ENCODE peak calls at places on chromosomes 6 and 20, in six cellular contexts. One of them, this sample, is unnamed.

GRCh38 chr20:3970016-3970415 is 45.3 kb downstream of the RNF24 start:
- DNase-seq in fibroblast of lung: no peak
- DNase-seq in OCI-LY7: no peak
- DNase-seq in esophagus squamous epithelium: no peak
- DNase-seq in left lung: no peak
- DNase-seq in CD8-positive, alpha-beta T cell: no peak
- DNase-seq in this sample: no peak

GRCh38 chr6:134035823-134036296 is 16.6 kb downstream of the SLC2A12 start:
- DNase-seq in esophagus squamous epithelium: no peak
- DNase-seq in CD8-positive, alpha-beta T cell: no peak
- DNase-seq in left lung: no peak
- DNase-seq in OCI-LY7: peak; percentile 61
- DNase-seq in fibroblast of lung: peak; percentile 59
- DNase-seq in this sample: no peak

GRCh38 chr6:162576009-162576408 is 151.6 kb downstream of the PRKN start:
- DNase-seq in esophagus squamous epithelium: no peak
- DNase-seq in OCI-LY7: no peak
- DNase-seq in CD8-positive, alpha-beta T cell: no peak
- DNase-seq in fibroblast of lung: peak; percentile 4
- DNase-seq in left lung: no peak
- DNase-seq in this sample: no peak

GRCh38 chr6:129766959-129767728 is 57.2 kb upstream of the ARHGAP18 start:
- DNase-seq in fibroblast of lung: peak; percentile 64
- DNase-seq in CD8-positive, alpha-beta T cell: no peak
- DNase-seq in esophagus squamous epithelium: no peak
- DNase-seq in left lung: peak; percentile 77
- DNase-seq in OCI-LY7: no peak
- DNase-seq in this sample: no peak

GRCh38 chr20:24960302-24960801 is 11.3 kb downstream of the CST7 start:
- DNase-seq in left lung: no peak
- DNase-seq in CD8-positive, alpha-beta T cell: no peak
- DNase-seq in esophagus squamous epithelium: no peak
- DNase-seq in fibroblast of lung: no peak
- DNase-seq in OCI-LY7: no peak
- DNase-seq in this sample: no peak

GRCh38 chr6:149065658-149066556 is 251.6 kb upstream of the TAB2 start:
- DNase-seq in CD8-positive, alpha-beta T cell: peak; percentile 19
- DNase-seq in left lung: no peak
- DNase-seq in esophagus squamous epithelium: no peak
- DNase-seq in OCI-LY7: peak; percentile 74
- DNase-seq in fibroblast of lung: no peak
- DNase-seq in this sample: no peak

GRCh38 chr6:34768148-34768547 is 10.8 kb downstream of the SNRPC start:
- DNase-seq in left lung: no peak
- DNase-seq in fibroblast of lung: no peak
- DNase-seq in esophagus squamous epithelium: no peak
- DNase-seq in CD8-positive, alpha-beta T cell: no peak
- DNase-seq in OCI-LY7: no peak
- DNase-seq in this sample: no peak

GRCh38 chr20:38894091-38894847 is 31.9 kb upstream of the FAM83D start:
- DNase-seq in CD8-positive, alpha-beta T cell: no peak
- DNase-seq in fibroblast of lung: no peak
- DNase-seq in esophagus squamous epithelium: no peak
- DNase-seq in OCI-LY7: no peak
- DNase-seq in left lung: no peak
- DNase-seq in this sample: no peak

GRCh38 chr20:22723659-22724058 is 139.3 kb upstream of the FOXA2 start:
- DNase-seq in OCI-LY7: no peak
- DNase-seq in left lung: no peak
- DNase-seq in CD8-positive, alpha-beta T cell: no peak
- DNase-seq in esophagus squamous epithelium: no peak
- DNase-seq in fibroblast of lung: no peak
- DNase-seq in this sample: no peak

GRCh38 chr20:8331740-8332412 is 199.8 kb downstream of the PLCB1 start:
- DNase-seq in fibroblast of lung: peak; percentile 77
- DNase-seq in esophagus squamous epithelium: no peak
- DNase-seq in OCI-LY7: no peak
- DNase-seq in left lung: no peak
- DNase-seq in CD8-positive, alpha-beta T cell: no peak
- DNase-seq in this sample: peak; percentile 8

GRCh38 chr6:122187186-122187585 is 212.3 kb upstream of the HSF2 start:
- DNase-seq in esophagus squamous epithelium: no peak
- DNase-seq in OCI-LY7: no peak
- DNase-seq in left lung: no peak
- DNase-seq in fibroblast of lung: no peak
- DNase-seq in CD8-positive, alpha-beta T cell: no peak
- DNase-seq in this sample: no peak

GRCh38 chr6:12311106-12311505 is 20.9 kb downstream of the EDN1 start:
- DNase-seq in OCI-LY7: no peak
- DNase-seq in CD8-positive, alpha-beta T cell: no peak
- DNase-seq in esophagus squamous epithelium: no peak
- DNase-seq in fibroblast of lung: no peak
- DNase-seq in left lung: no peak
- DNase-seq in this sample: no peak

GRCh38 chr6:1063671-1064355 is 248.1 kb upstream of the FOXQ1 start:
- DNase-seq in left lung: no peak
- DNase-seq in fibroblast of lung: no peak
- DNase-seq in CD8-positive, alpha-beta T cell: no peak
- DNase-seq in OCI-LY7: no peak
- DNase-seq in esophagus squamous epithelium: no peak
- DNase-seq in this sample: peak; percentile 76

GRCh38 chr6:28751514-28751913 is 172.3 kb downstream of the TRIM27 start:
- DNase-seq in CD8-positive, alpha-beta T cell: no peak
- DNase-seq in OCI-LY7: no peak
- DNase-seq in left lung: no peak
- DNase-seq in esophagus squamous epithelium: no peak
- DNase-seq in fibroblast of lung: no peak
- DNase-seq in this sample: no peak

GRCh38 chr20:60430516-60431001 is 472.3 kb downstream of the CDH26 start:
- DNase-seq in OCI-LY7: no peak
- DNase-seq in esophagus squamous epithelium: no peak
- DNase-seq in left lung: no peak
- DNase-seq in fibroblast of lung: no peak
- DNase-seq in CD8-positive, alpha-beta T cell: no peak
- DNase-seq in this sample: no peak

GRCh38 chr6:6738108-6738507 is 149.6 kb downstream of the LY86 start:
- DNase-seq in CD8-positive, alpha-beta T cell: no peak
- DNase-seq in fibroblast of lung: no peak
- DNase-seq in OCI-LY7: no peak
- DNase-seq in esophagus squamous epithelium: no peak
- DNase-seq in left lung: no peak
- DNase-seq in this sample: no peak

GRCh38 chr6:6742535-6742934 is 154.0 kb downstream of the LY86 start:
- DNase-seq in fibroblast of lung: no peak
- DNase-seq in CD8-positive, alpha-beta T cell: no peak
- DNase-seq in esophagus squamous epithelium: no peak
- DNase-seq in left lung: no peak
- DNase-seq in OCI-LY7: no peak
- DNase-seq in this sample: no peak

GRCh38 chr6:6740595-6740994 is 152.1 kb downstream of the LY86 start:
- DNase-seq in OCI-LY7: no peak
- DNase-seq in left lung: no peak
- DNase-seq in CD8-positive, alpha-beta T cell: no peak
- DNase-seq in fibroblast of lung: no peak
- DNase-seq in esophagus squamous epithelium: no peak
- DNase-seq in this sample: no peak

GRCh38 chr6:6738922-6739717 is 150.6 kb downstream of the LY86 start:
- DNase-seq in CD8-positive, alpha-beta T cell: no peak
- DNase-seq in OCI-LY7: no peak
- DNase-seq in left lung: no peak
- DNase-seq in esophagus squamous epithelium: no peak
- DNase-seq in fibroblast of lung: no peak
- DNase-seq in this sample: no peak

GRCh38 chr6:6741264-6741663 is 152.7 kb downstream of the LY86 start:
- DNase-seq in fibroblast of lung: no peak
- DNase-seq in left lung: no peak
- DNase-seq in esophagus squamous epithelium: no peak
- DNase-seq in CD8-positive, alpha-beta T cell: no peak
- DNase-seq in OCI-LY7: no peak
- DNase-seq in this sample: no peak
- TF ChIP-seq CTCF in fibroblast of lung: no peak
- TF ChIP-seq CTCF in left lung: no peak
- TF ChIP-seq CTCF in esophagus squamous epithelium: no peak
- TF ChIP-seq CTCF in CD8-positive, alpha-beta T cell: no peak
- TF ChIP-seq CTCF in OCI-LY7: no peak
- TF ChIP-seq CTCF in this sample: no peak

GRCh38 chr6:14119764-14120163 is 2.2 kb downstream of the CD83 start:
- DNase-seq in esophagus squamous epithelium: no peak
- DNase-seq in CD8-positive, alpha-beta T cell: no peak
- DNase-seq in OCI-LY7: no peak
- DNase-seq in left lung: no peak
- DNase-seq in fibroblast of lung: peak; percentile 33
- DNase-seq in this sample: no peak

GRCh38 chr6:14118444-14118843 is 872 bp downstream of the CD83 start:
- DNase-seq in fibroblast of lung: no peak
- DNase-seq in esophagus squamous epithelium: no peak
- DNase-seq in OCI-LY7: peak; percentile 43
- DNase-seq in CD8-positive, alpha-beta T cell: no peak
- DNase-seq in left lung: no peak
- DNase-seq in this sample: no peak

GRCh38 chr6:14121936-14122344 is 4.4 kb downstream of the CD83 start:
- DNase-seq in CD8-positive, alpha-beta T cell: no peak
- DNase-seq in OCI-LY7: peak; percentile 60
- DNase-seq in fibroblast of lung: no peak
- DNase-seq in left lung: no peak
- DNase-seq in esophagus squamous epithelium: no peak
- DNase-seq in this sample: no peak

GRCh38 chr6:14118091-14118439 is 493 bp downstream of the CD83 start:
- DNase-seq in OCI-LY7: no peak
- DNase-seq in esophagus squamous epithelium: no peak
- DNase-seq in left lung: no peak
- DNase-seq in fibroblast of lung: no peak
- DNase-seq in CD8-positive, alpha-beta T cell: no peak
- DNase-seq in this sample: no peak

DNA sequence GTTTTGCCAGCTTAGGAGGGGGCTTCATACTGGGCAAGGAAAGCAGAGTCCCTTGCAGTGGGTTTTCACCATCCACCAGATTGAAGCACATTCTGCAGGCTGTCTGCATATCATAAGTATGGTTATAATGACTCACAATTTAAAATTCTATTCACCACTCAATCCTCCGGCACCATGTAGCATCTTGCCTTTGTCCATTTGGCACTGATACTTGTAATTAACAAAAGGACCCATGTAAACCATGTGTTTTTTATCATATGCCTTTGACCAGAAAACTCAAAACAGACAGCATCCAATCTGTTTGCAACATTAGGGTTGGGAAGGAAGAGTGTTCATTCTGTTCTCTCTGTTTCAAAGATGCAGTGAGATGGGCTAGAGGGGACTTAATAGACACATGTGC is 3.0 kb downstream of the CD83 start:
- DNase-seq in fibroblast of lung: no peak
- DNase-seq in OCI-LY7: no peak
- DNase-seq in CD8-positive, alpha-beta T cell: no peak
- DNase-seq in esophagus squamous epithelium: no peak
- DNase-seq in left lung: no peak
- DNase-seq in this sample: no peak
- H3K36me3 ChIP-seq in fibroblast of lung: no peaks in the 10 kb centered on the region
- H3K36me3 ChIP-seq in OCI-LY7: peaks cover 53% of the 10 kb centered on the region
- H3K36me3 ChIP-seq in CD8-positive, alpha-beta T cell: no peaks in the 10 kb centered on the region
- H3K36me3 ChIP-seq in esophagus squamous epithelium: no peaks in the 10 kb centered on the region
- H3K36me3 ChIP-seq in left lung: no peaks in the 10 kb centered on the region
- H3K36me3 ChIP-seq in this sample: no peaks in the 10 kb centered on the region

GRCh38 chr20:35432430-35432735 is 5.6 kb downstream of the GDF5 start:
- DNase-seq in left lung: no peak
- DNase-seq in OCI-LY7: no peak
- DNase-seq in fibroblast of lung: no peak
- DNase-seq in esophagus squamous epithelium: no peak
- DNase-seq in CD8-positive, alpha-beta T cell: no peak
- DNase-seq in this sample: no peak
- TF ChIP-seq CTCF in left lung: no peak
- TF ChIP-seq CTCF in OCI-LY7: no peak
- TF ChIP-seq CTCF in fibroblast of lung: no peak
- TF ChIP-seq CTCF in esophagus squamous epithelium: no peak
- TF ChIP-seq CTCF in CD8-positive, alpha-beta T cell: no peak
- TF ChIP-seq CTCF in this sample: no peak

GRCh38 chr6:38354033-38354373 is 285.7 kb downstream of the BTBD9 start:
- DNase-seq in esophagus squamous epithelium: no peak
- DNase-seq in CD8-positive, alpha-beta T cell: no peak
- DNase-seq in OCI-LY7: no peak
- DNase-seq in left lung: no peak
- DNase-seq in fibroblast of lung: no peak
- DNase-seq in this sample: no peak

GRCh38 chr6:38355519-38355918 is 284.2 kb downstream of the BTBD9 start:
- DNase-seq in CD8-positive, alpha-beta T cell: no peak
- DNase-seq in fibroblast of lung: no peak
- DNase-seq in left lung: no peak
- DNase-seq in esophagus squamous epithelium: no peak
- DNase-seq in OCI-LY7: no peak
- DNase-seq in this sample: no peak

GRCh38 chr6:38354905-38355304 is 284.8 kb downstream of the BTBD9 start:
- DNase-seq in esophagus squamous epithelium: no peak
- DNase-seq in OCI-LY7: no peak
- DNase-seq in left lung: no peak
- DNase-seq in CD8-positive, alpha-beta T cell: no peak
- DNase-seq in fibroblast of lung: no peak
- DNase-seq in this sample: no peak

GRCh38 chr6:38352636-38353035 is 287.1 kb downstream of the BTBD9 start:
- DNase-seq in left lung: no peak
- DNase-seq in esophagus squamous epithelium: no peak
- DNase-seq in CD8-positive, alpha-beta T cell: no peak
- DNase-seq in OCI-LY7: no peak
- DNase-seq in fibroblast of lung: no peak
- DNase-seq in this sample: no peak

DNA sequence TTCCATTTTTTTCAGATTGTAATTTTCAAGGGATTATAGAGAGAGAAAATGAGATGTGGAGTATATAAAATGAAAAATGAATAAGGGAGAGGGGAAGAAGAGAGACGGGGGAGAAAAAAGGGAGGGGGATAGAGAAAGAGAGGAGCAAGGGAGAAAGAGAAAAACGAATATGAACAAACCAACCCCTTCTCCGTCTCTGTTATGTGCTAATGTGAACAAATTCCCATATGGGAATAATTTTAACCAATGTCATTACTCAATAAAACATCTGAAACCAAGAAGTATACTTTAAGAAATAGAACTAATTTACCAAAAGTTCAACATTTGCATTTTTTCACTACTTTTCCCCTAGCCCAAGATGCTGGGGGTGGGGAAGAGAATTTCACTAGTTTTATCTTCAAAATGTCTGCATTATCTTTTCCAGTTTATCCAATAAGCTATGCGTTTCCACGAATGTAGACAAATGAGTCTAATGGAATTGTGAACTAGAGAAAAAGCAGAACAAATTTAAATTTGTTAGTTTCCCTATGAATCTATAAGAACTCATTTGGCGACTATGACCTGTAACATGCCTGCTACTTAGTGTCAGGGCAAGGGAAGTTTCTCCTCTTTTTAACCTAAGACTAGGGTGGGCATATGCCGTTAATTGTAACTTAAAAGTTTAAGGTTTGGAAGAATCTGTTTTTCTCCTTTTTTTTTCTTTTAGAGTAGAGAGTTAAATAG is 286.3 kb downstream of the BTBD9 start:
- DNase-seq in left lung: no peak
- DNase-seq in OCI-LY7: no peak
- DNase-seq in CD8-positive, alpha-beta T cell: no peak
- DNase-seq in esophagus squamous epithelium: no peak
- DNase-seq in fibroblast of lung: no peak
- DNase-seq in this sample: no peak
- H3K36me3 ChIP-seq in left lung: no peaks in the 10 kb centered on the region
- H3K36me3 ChIP-seq in OCI-LY7: no peaks in the 10 kb centered on the region
- H3K36me3 ChIP-seq in CD8-positive, alpha-beta T cell: no peaks in the 10 kb centered on the region
- H3K36me3 ChIP-seq in esophagus squamous epithelium: no peaks in the 10 kb centered on the region
- H3K36me3 ChIP-seq in fibroblast of lung: no peaks in the 10 kb centered on the region
- H3K36me3 ChIP-seq in this sample: no peaks in the 10 kb centered on the region